ENCODE peak calls at places on chromosomes 16 and 17, in five cellular contexts. I, S, O, U and C are unnamed samples.

GRCh38 chr17:9212376-9213310 is 191.3 kb downstream of the NTN1 start:
- DNase-seq in I (no peak), S (no peak), O (no peak), U (no peak), C (no peak)

GRCh38 chr17:48149174-48150106 is 41.9 kb downstream of the SNX11 start:
- DNase-seq in I (no peak), S (no peak), O (no peak), U (no peak), C (no peak)

GRCh38 chr16:88444826-88445582 is 8.1 kb upstream of the ZFPM1 start:
- DNase-seq in I (no peak), S (no peak), O (no peak), U (no peak), C (no peak)

GRCh38 chr17:41190328-41190727 is 641 bp downstream of the KRTAP9-1 start:
- DNase-seq in I (no peak), S (no peak), O (no peak), U (no peak), C (no peak)

GRCh38 chr17:68190495-68190894 is 57.3 kb upstream of the AMZ2 start:
- DNase-seq in I (no peak), S (no peak), O (no peak), U (no peak), C (no peak)

GRCh38 chr17:63478814-63479494 is 2.1 kb downstream of the ACE start:
- DNase-seq in I (peak; percentile 60), S (peak; percentile 63), O (peak; percentile 90), U (peak; percentile 62), C (peak; percentile 58)

GRCh38 chr16:56360117-56361008 is 65.0 kb downstream of the AMFR start:
- DNase-seq in I (no peak), S (no peak), O (no peak), U (no peak), C (no peak)

GRCh38 chr17:43406676-43407645 is 8.2 kb downstream of the ARL4D start:
- DNase-seq in I (no peak), S (no peak), O (no peak), U (no peak), C (no peak)

GRCh38 chr16:85912271-85912974 is 13.5 kb downstream of the IRF8 start:
- DNase-seq in I (no peak), S (no peak), O (no peak), U (no peak), C (no peak)

GRCh38 chr17:30429155-30429554 is 48.1 kb upstream of the GOSR1 start:
- DNase-seq in I (no peak), S (no peak), O (no peak), U (no peak), C (no peak)

GRCh38 chr16:61957075-61957474 is 79.2 kb downstream of the CDH8 start:
- DNase-seq in I (no peak), S (no peak), O (no peak), U (no peak), C (no peak)

GRCh38 chr17:17041018-17041521 is 1.2 kb upstream of the MPRIP start:
- DNase-seq in I (no peak), S (no peak), O (peak; percentile 35), U (no peak), C (no peak)

GRCh38 chr17:76432712-76433336 is 20.1 kb downstream of the UBE2O start:
- DNase-seq in I (no peak), S (no peak), O (no peak), U (no peak), C (peak; percentile 41)

DNA sequence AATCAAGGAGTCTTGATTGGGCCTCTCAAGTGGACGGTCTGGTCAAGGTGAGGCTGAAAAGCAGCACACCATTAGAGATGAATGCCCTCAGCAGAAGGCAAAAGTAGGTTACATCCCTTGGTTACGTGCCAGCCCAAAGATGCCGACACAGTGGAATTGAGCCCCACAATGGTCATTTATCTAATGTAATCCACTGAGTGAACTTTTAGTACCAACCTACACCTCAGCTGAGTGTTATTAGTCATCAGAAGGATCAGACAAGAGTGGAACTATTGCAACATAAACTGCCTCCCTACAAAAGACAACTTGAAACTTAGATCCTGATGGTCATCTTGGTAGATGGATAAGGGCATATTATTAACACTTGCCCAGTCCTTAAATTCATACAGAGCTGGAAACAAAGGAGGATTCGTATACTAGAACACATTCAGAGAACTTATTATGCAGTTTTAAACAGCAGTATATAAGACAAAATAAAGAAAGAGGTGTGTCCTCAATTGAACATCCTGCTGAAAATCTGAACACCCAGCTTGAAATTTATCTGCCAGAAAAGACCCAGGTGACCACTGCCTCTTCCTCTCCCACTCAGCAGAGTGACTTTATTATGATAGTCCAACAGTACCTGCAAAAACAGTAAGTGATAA is 2.8 kb downstream of the DCUN1D3 start:
- DNase-seq in I (no peak), S (no peak), O (no peak), U (no peak), C (no peak)
- H3K4me3 ChIP-seq in I (no peak overlapping the region), S (no peak overlapping the region), O (peak overlapping the region; percentile 91), U (no peak overlapping the region), C (no peak overlapping the region)

DNA sequence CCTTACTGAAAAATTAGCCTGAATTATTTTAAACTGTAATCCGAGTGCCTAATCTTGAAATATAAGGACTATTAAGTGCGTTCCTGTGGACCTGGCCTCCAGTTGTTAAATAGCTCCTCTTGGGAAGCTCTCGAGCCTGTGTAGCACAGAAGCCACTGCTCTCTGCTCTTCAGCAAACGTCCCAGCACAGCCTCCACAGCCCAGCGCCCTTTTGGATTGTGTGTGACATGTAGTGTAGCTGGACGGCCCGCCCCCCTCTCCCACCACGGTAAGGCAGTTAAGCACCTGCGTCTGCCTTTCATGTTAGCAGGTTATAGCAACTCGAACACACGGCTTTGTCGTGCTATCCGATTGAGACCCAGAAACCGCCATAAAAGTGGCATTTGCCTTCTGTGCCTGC is 79.2 kb upstream of the CHMP6 start:
- DNase-seq in I (no peak), S (no peak), O (peak; percentile 55), U (no peak), C (no peak)
- H3K4me3 ChIP-seq in I (no peak overlapping the region), S (no peak overlapping the region), O (no peak overlapping the region), U (no peak overlapping the region), C (no peak overlapping the region)

GRCh38 chr17:28317099-28317964 is 1.7 kb upstream of the TMEM97 start:
- DNase-seq in I (no peak), S (no peak), O (no peak), U (no peak), C (no peak)
- H3K4me3 ChIP-seq in I (no peak overlapping the region), S (peak overlapping the region; percentile 70), O (no peak overlapping the region), U (no peak overlapping the region), C (peak overlapping the region; percentile 95)

DNA sequence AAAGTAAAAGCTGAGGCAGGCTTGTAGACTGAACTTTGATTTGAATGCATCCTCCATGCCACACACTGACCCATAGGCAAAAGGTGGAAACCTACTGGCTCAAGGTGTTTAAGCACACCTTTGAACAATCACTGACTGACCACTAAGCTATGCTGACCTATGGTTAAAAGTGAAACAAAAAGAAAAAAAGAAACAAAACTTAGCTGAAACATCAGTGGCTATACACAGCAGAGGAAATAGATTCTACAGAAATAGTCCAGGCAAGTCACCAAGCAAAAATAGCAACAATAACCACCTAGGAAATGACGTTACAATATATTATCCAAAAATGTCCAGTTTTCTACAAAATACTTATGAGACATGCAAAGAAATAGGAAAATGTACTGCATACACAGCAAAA is 60.2 kb downstream of the RPGRIP1L start:
- DNase-seq in I (no peak), S (no peak), O (no peak), U (no peak), C (no peak)
- H3K4me3 ChIP-seq in I (no peak overlapping the region), S (no peak overlapping the region), O (no peak overlapping the region), U (no peak overlapping the region), C (no peak overlapping the region)

GRCh38 chr16:89636663-89637062 is 20.8 kb downstream of the CHMP1A start:
- DNase-seq in I (no peak), S (no peak), O (no peak), U (no peak), C (no peak)

GRCh38 chr16:89629827-89630610 is 16.6 kb downstream of the DPEP1 start:
- DNase-seq in I (no peak), S (no peak), O (no peak), U (no peak), C (no peak)

GRCh38 chr16:89637379-89637778 is 20.1 kb downstream of the CHMP1A start:
- DNase-seq in I (no peak), S (no peak), O (no peak), U (no peak), C (no peak)

GRCh38 chr16:89638455-89638854 is 19.1 kb downstream of the CHMP1A start:
- DNase-seq in I (no peak), S (no peak), O (no peak), U (no peak), C (no peak)

GRCh38 chr16:89633064-89633631 is 19.7 kb downstream of the DPEP1 start:
- DNase-seq in I (no peak), S (no peak), O (no peak), U (no peak), C (no peak)
- H3K4me3 ChIP-seq in I (no peak overlapping the region), S (no peak overlapping the region), O (no peak overlapping the region), U (no peak overlapping the region), C (no peak overlapping the region)

GRCh38 chr16:55059146-55059545 is 128.5 kb downstream of the IRX5 start:
- DNase-seq in I (no peak), S (no peak), O (peak; percentile 18), U (no peak), C (no peak)

GRCh38 chr16:55058576-55058975 is 127.9 kb downstream of the IRX5 start:
- DNase-seq in I (no peak), S (no peak), O (peak; percentile 33), U (no peak), C (no peak)

GRCh38 chr16:55055262-55055661 is 124.6 kb downstream of the IRX5 start:
- DNase-seq in I (no peak), S (no peak), O (peak; percentile 1), U (no peak), C (no peak)

GRCh38 chr16:55057866-55058265 is 127.2 kb downstream of the IRX5 start:
- DNase-seq in I (no peak), S (no peak), O (peak; percentile 17), U (no peak), C (no peak)

GRCh38 chr16:55056585-55057520 is 126.2 kb downstream of the IRX5 start:
- DNase-seq in I (no peak), S (no peak), O (peak; percentile 42), U (no peak), C (no peak)
- H3K4me3 ChIP-seq in I (no peak overlapping the region), S (no peak overlapping the region), O (no peak overlapping the region), U (no peak overlapping the region), C (no peak overlapping the region)

DNA sequence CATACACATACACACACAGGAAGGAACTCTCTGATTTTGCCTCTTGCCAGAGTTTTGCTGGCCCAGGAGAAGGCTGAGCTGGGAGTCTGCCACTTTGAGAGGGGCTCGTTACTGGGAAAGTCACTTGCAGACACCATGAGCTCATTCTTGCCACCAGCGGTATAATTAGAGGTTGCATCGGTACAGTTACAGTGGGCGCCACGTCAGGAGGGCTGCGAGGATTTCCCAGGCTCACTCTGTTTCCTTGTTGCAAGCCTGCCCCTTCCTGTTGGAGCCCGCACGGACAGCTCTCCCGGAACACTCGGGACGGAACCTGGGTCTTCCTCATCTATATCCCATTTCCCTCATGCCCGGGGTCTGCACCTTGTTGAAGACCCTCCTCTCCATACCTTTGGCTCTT is 3.1 kb upstream of the SDK2 start:
- DNase-seq in I (no peak), S (no peak), O (peak; percentile 34), U (no peak), C (no peak)
- H3K4me3 ChIP-seq in I (no peak overlapping the region), S (no peak overlapping the region), O (no peak overlapping the region), U (no peak overlapping the region), C (no peak overlapping the region)